ENCODE peak calls at places on chromosomes 13 and 19, in five cellular contexts. N is A549, R is endothelial cell of umbilical vein, Z is K562, I is HepG2. Q is an unnamed sample.

GRCh38 chr13:49976314-49977258 is 20.3 kb upstream of the TRIM13 start:
- DNase-seq in Z (peak; percentile 59), I (peak; percentile 65), R (peak; percentile 77), N (peak; percentile 41), Q (peak; percentile 85)

GRCh38 chr19:34500656-34501120 is 19.1 kb downstream of the WTIP start:
- DNase-seq in Z (peak; percentile 53), R (no peak), I (no peak), N (no peak), Q (no peak)

GRCh38 chr19:13790354-13790753 is 4.9 kb upstream of the ZSWIM4 start:
- DNase-seq in Z (no peak), N (no peak), I (no peak), R (no peak), Q (peak; percentile 90)

GRCh38 chr19:45670670-45671453 is 2.8 kb downstream of the GIPR start:
- DNase-seq in N (peak; percentile 97), I (peak; percentile 55), Z (peak; percentile 100), R (peak; percentile 65), Q (peak; percentile 27)

GRCh38 chr19:40907968-40908735 is 26.1 kb upstream of the CYP2A7 start:
- DNase-seq in N (no peak), Z (peak; percentile 78), I (no peak), R (no peak), Q (no peak)

GRCh38 chr19:29439021-29439420 is 86.8 kb upstream of the VSTM2B start:
- DNase-seq in N (no peak), Z (no peak), I (no peak), R (no peak), Q (no peak)

GRCh38 chr13:24606486-24607170 is 73.6 kb upstream of the ATP12A start:
- DNase-seq in I (no peak), Z (no peak), R (no peak), N (no peak), Q (no peak)

GRCh38 chr13:74464656-74465055 is 330.5 kb upstream of the KLF12 start:
- DNase-seq in N (no peak), Z (no peak), R (no peak), I (no peak), Q (no peak)

GRCh38 chr13:46374710-46375109 is 12.3 kb downstream of the RUBCNL start:
- DNase-seq in R (no peak), Z (no peak), I (no peak), N (no peak), Q (peak; percentile 78)

GRCh38 chr13:23856008-23856750 is 33.0 kb downstream of the MIPEP start:
- DNase-seq in I (no peak), R (no peak), N (no peak), Z (no peak), Q (no peak)

GRCh38 chr19:53634768-53635167 is 3.0 kb downstream of the DPRX start:
- DNase-seq in N (no peak), Z (no peak), R (no peak), I (peak; percentile 64), Q (no peak)

GRCh38 chr13:86464193-86464592 is 665.0 kb upstream of the SLITRK6 start:
- DNase-seq in I (no peak), N (no peak), R (no peak), Z (no peak), Q (peak; percentile 14)

GRCh38 chr13:75461314-75461713 is 20.7 kb downstream of the TBC1D4 start:
- DNase-seq in Z (no peak), I (no peak), N (no peak), R (no peak), Q (no peak)

GRCh38 chr19:6694147-6694815 is 24.3 kb upstream of the TNFSF14 start:
- DNase-seq in N (no peak), Z (peak; percentile 69), I (peak; percentile 53), R (no peak), Q (no peak)

GRCh38 chr19:1131718-1132552 is 28.1 kb downstream of the GPX4 start:
- DNase-seq in Z (peak; percentile 40), R (peak; percentile 90), I (no peak), N (no peak), Q (peak; percentile 88)

GRCh38 chr13:109500146-109500773 is 286.1 kb downstream of the IRS2 start:
- DNase-seq in Z (no peak), I (no peak), N (peak; percentile 38), R (no peak), Q (peak; percentile 38)

GRCh38 chr19:41872775-41873647 is 4.1 kb upstream of the CD79A start:
- DNase-seq in R (peak; percentile 65), Z (no peak), I (peak; percentile 72), N (peak; percentile 90), Q (peak; percentile 67)

GRCh38 chr13:36858285-36858684 is 39.3 kb downstream of the RFXAP start:
- DNase-seq in R (peak; percentile 68), I (peak; percentile 69), N (peak; percentile 7), Z (peak; percentile 9), Q (peak; percentile 63)

GRCh38 chr13:90477194-90477593 is 870.3 kb upstream of the MIR17HG start:
- DNase-seq in R (no peak), I (no peak), Z (no peak), N (no peak), Q (no peak)

GRCh38 chr19:1262687-1263123 is 6.4 kb upstream of the CIRBP start:
- DNase-seq in R (no peak), I (no peak), Z (no peak), N (no peak), Q (no peak)

GRCh38 chr19:14107581-14108461 is 9.7 kb downstream of the PRKACA start:
- DNase-seq in R (peak; percentile 57), N (peak; percentile 16), Z (no peak), I (no peak), Q (no peak)

GRCh38 chr13:100363351-100363750 is 225.2 kb downstream of the GGACT start:
- DNase-seq in N (no peak), R (peak; percentile 13), I (no peak), Z (no peak), Q (no peak)

GRCh38 chr19:18508585-18508984 is 13.3 kb downstream of the ELL start:
- DNase-seq in R (no peak), I (no peak), N (no peak), Z (no peak), Q (no peak)

GRCh38 chr19:35710784-35711723 is 6.7 kb downstream of the ZBTB32 start:
- DNase-seq in R (no peak), I (no peak), Z (no peak), N (no peak), Q (no peak)

GRCh38 chr13:51453959-51454703 is 1.3 kb upstream of the INTS6 start:
- DNase-seq in N (no peak), Z (peak; percentile 8), R (peak; percentile 58), I (no peak), Q (no peak)

GRCh38 chr19:44988896-44989563 is 12.2 kb upstream of the RELB start:
- DNase-seq in R (peak; percentile 59), I (peak; percentile 52), N (peak; percentile 85), Z (peak; percentile 67), Q (peak; percentile 48)

GRCh38 chr19:41694831-41695635 is 7.0 kb upstream of the CEACAM7 start:
- DNase-seq in I (no peak), R (no peak), Z (no peak), N (no peak), Q (no peak)

GRCh38 chr13:40254394-40254793 is 412.0 kb downstream of the FOXO1 start:
- DNase-seq in N (no peak), Z (no peak), I (no peak), R (no peak), Q (no peak)

DNA sequence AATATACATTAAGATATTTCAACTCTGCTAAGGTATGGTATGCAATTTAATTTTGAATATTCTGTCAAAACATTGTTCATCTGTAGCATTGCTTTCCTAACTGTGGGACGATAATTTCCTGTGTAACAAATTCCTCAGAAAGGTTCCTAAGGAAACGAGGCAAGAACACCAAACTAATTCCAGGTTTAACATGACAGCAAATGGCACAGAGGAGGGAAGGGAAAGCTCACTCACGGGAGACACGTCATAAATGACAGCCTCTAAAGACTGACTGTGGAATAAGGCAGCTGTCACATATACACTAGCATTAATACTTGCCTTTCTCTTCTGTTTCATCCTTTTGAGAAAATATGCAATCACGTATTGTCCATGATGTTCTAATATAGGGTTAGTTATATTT is 380.6 kb downstream of the LIG4 start:
- DNase-seq in R (no peak), I (no peak), N (no peak), Z (no peak), Q (no peak)
- H3K4me3 ChIP-seq in R (no peak overlapping the region), I (no peak overlapping the region), N (no peak overlapping the region), Z (no peak overlapping the region), Q (no peak overlapping the region)

GRCh38 chr13:79782541-79783216 is 301.7 kb downstream of the NDFIP2 start:
- DNase-seq in I (peak; percentile 14), Z (no peak), R (peak; percentile 93), N (no peak), Q (no peak)
- TF ChIP-seq MYC in I (no peak), Z (no peak), R (no peak), N (no peak), Q (no peak)

GRCh38 chr19:55636723-55637122 is 4.1 kb upstream of the ZNF580 start:
- DNase-seq in Z (no peak), N (no peak), I (no peak), R (no peak), Q (no peak)

GRCh38 chr19:55640577-55641375 is at the start of gene ZNF580:
- DNase-seq in R (peak; percentile 71), N (peak; percentile 88), I (peak; percentile 40), Z (peak; percentile 85), Q (peak; percentile 72)

GRCh38 chr19:55640043-55640576 is 692 bp upstream of the ZNF580 start:
- DNase-seq in Z (peak; percentile 64), I (no peak), R (peak; percentile 80), N (no peak), Q (no peak)

GRCh38 chr19:55637534-55637933 is 3.3 kb upstream of the ZNF580 start:
- DNase-seq in R (no peak), N (no peak), I (no peak), Z (no peak), Q (no peak)

DNA sequence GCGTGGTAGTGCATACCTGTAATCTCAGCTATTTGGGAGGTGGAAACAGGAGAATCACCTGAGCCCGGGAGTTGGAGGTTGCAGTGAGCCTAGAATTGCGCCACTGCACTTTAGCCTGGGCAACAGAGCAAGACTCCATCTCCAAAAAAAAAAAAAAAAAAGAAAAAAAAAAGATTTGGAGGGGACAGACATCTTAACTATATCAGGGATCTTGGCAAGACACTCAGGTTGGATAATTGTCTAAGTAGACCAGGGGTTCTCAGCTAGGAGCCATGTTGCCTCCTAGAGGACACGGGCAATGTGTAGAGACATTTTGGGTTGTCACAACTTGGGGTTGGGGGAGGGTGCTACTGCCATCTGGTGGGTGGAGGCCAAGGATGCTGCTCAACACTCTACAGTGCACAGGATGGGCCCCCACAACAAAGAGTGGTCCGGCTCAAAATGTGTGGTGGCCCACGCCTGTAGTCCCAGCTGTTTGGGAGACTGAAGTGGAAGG is 1.9 kb upstream of the ZNF580 start:
- DNase-seq in R (no peak), I (peak; percentile 66), N (peak; percentile 67), Z (no peak), Q (peak; percentile 70)
- TF ChIP-seq MAX in R (no peak), I (peak; percentile 17), N (peak; percentile 43), Z (no peak), Q (no peak)

GRCh38 chr19:7925171-7925837 is 631 bp downstream of the CTXN1 start:
- DNase-seq in R (peak; percentile 79), N (peak; percentile 71), Z (peak; percentile 76), I (peak; percentile 64), Q (peak; percentile 87)
- H3K4me3 ChIP-seq in R (peak overlapping the region; percentile 18), N (peak overlapping the region; percentile 82), Z (peak overlapping the region; percentile 48), I (peak overlapping the region; percentile 55), Q (no peak overlapping the region)